ENCODE peak calls at places on chromosomes 5 and 9, in nine cellular contexts. H is HFFc6, A is uterus, B is neural crest cell, I is mesothelial cell of epicardium, Q is ovary, V is AG10803, M is IMR-90, F is HepG2. X is an unnamed sample.

GRCh38 chr9:2302606-2303005 is 287.5 kb downstream of the SMARCA2 start:
- DNase-seq in B (no peak), F (no peak), H (no peak), A (no peak), V (no peak), I (no peak), M (no peak), Q (no peak), X (no peak)

GRCh38 chr9:34334337-34334824 is 5.0 kb downstream of the NUDT2 start:
- DNase-seq in A (no peak), F (peak), I (no peak), Q (no peak), H (no peak), B (peak), V (peak), M (peak), X (no peak)

GRCh38 chr5:10209004-10209403 is 40.7 kb downstream of the ATPSCKMT start:
- DNase-seq in F (no peak), A (no peak), B (no peak), Q (no peak), V (no peak), H (no peak), I (no peak), M (no peak), X (no peak)

GRCh38 chr5:99058466-99058865 is 129.7 kb upstream of the CHD1 start:
- DNase-seq in F (no peak), H (peak), M (peak), I (no peak), B (no peak), A (no peak), Q (no peak), V (peak), X (no peak)

GRCh38 chr5:106415541-106415940 is 1255.2 kb downstream of the EFNA5 start:
- DNase-seq in I (no peak), V (peak), A (no peak), B (no peak), F (no peak), M (peak), H (no peak), Q (no peak), X (no peak)

GRCh38 chr9:79799691-79800345 is 228.1 kb downstream of the TLE4 start:
- DNase-seq in Q (no peak), B (no peak), M (no peak), F (peak), V (no peak), I (no peak), H (no peak), A (no peak), X (no peak)

GRCh38 chr9:18072967-18073366 is 401.0 kb upstream of the ADAMTSL1 start:
- DNase-seq in A (peak), I (no peak), Q (no peak), M (no peak), B (no peak), H (no peak), V (peak), F (no peak), X (no peak)

GRCh38 chr5:11687498-11687897 is 216.7 kb downstream of the CTNND2 start:
- DNase-seq in I (no peak), F (no peak), V (no peak), M (no peak), H (no peak), A (no peak), Q (no peak), B (no peak), X (no peak)

GRCh38 chr5:131262953-131263541 is 806 bp upstream of the CDC42SE2 start:
- DNase-seq in H (peak), F (no peak), M (no peak), Q (peak), V (no peak), B (no peak), I (no peak), A (no peak), X (no peak)

GRCh38 chr5:151221574-151221973 is 2.3 kb downstream of the CCDC69 start:
- DNase-seq in Q (no peak), H (no peak), A (no peak), V (no peak), M (peak), I (no peak), B (no peak), F (no peak), X (no peak)

GRCh38 chr9:134055981-134056461 is 11.8 kb downstream of the BRD3 start:
- DNase-seq in I (peak), F (no peak), Q (peak), A (peak), H (peak), M (peak), B (no peak), V (peak), X (no peak)

GRCh38 chr9:83441390-83441789 is 96.8 kb downstream of the FRMD3 start:
- DNase-seq in H (no peak), I (no peak), M (no peak), A (peak), F (no peak), Q (no peak), V (peak), B (no peak), X (no peak)

GRCh38 chr9:22307013-22307711 is 139.5 kb upstream of the DMRTA1 start:
- DNase-seq in M (peak), V (peak), Q (no peak), H (peak), A (no peak), I (no peak), B (peak), F (peak), X (peak)

GRCh38 chr9:114179516-114179915 is 24.2 kb downstream of the COL27A1 start:
- DNase-seq in M (no peak), H (no peak), A (no peak), Q (no peak), B (no peak), V (no peak), I (no peak), F (no peak), X (no peak)

GRCh38 chr5:125750538-125751186 is 672.5 kb upstream of the GRAMD2B start:
- DNase-seq in H (no peak), Q (no peak), M (no peak), B (no peak), A (no peak), I (no peak), F (no peak), V (no peak), X (no peak)

GRCh38 chr9:76796296-76796695 is 32.1 kb downstream of the PCA3 start:
- DNase-seq in V (no peak), I (no peak), Q (no peak), H (no peak), F (no peak), M (no peak), A (no peak), B (no peak), X (no peak)

GRCh38 chr5:123752576-123752975 is 240.6 kb downstream of the CSNK1G3 start:
- DNase-seq in I (no peak), A (no peak), M (peak), F (no peak), V (peak), Q (no peak), H (peak), B (no peak), X (no peak)

GRCh38 chr9:12627091-12627490 is 66.1 kb upstream of the TYRP1 start:
- DNase-seq in M (no peak), H (no peak), I (no peak), Q (no peak), F (no peak), A (no peak), V (no peak), B (no peak), X (no peak)

GRCh38 chr5:132753135-132753987 is 6.1 kb downstream of the CCNI2 start:
- DNase-seq in F (peak), Q (no peak), M (no peak), V (no peak), B (no peak), I (no peak), H (no peak), A (no peak), X (no peak)

GRCh38 chr9:94593459-94594345 is at the start of gene FBP2:
- DNase-seq in A (no peak), Q (no peak), B (no peak), I (no peak), V (no peak), M (no peak), F (no peak), H (no peak), X (no peak)

GRCh38 chr9:6689893-6690634 is 44.5 kb upstream of the GLDC start:
- DNase-seq in F (no peak), B (no peak), V (no peak), Q (no peak), A (no peak), H (no peak), I (no peak), M (no peak), X (no peak)

GRCh38 chr5:74035521-74035937 is 409.5 kb downstream of the ARHGEF28 start:
- DNase-seq in H (peak), I (no peak), V (peak), B (no peak), M (peak), A (peak), F (peak), Q (peak), X (peak)

GRCh38 chr5:62030326-62030725 is 275.7 kb upstream of the KIF2A start:
- DNase-seq in V (no peak), A (no peak), F (no peak), Q (no peak), M (no peak), B (no peak), H (no peak), I (no peak), X (no peak)

GRCh38 chr5:1442222-1443144 is 2.8 kb downstream of the SLC6A3 start:
- DNase-seq in Q (no peak), I (no peak), M (no peak), H (no peak), V (no peak), B (no peak), F (no peak), A (no peak), X (no peak)

GRCh38 chr9:130835441-130836298 is 616 bp downstream of the ABL1 start:
- DNase-seq in I (peak), V (peak), B (peak), F (no peak), H (no peak), M (peak), A (no peak), Q (peak), X (peak)

GRCh38 chr9:130988905-130989304 is 20.1 kb upstream of the LAMC3 start:
- DNase-seq in H (no peak), I (no peak), B (no peak), F (no peak), V (no peak), A (no peak), Q (no peak), M (no peak), X (no peak)

GRCh38 chr5:160397492-160397891 is 2.4 kb downstream of the FAM200C start:
- DNase-seq in Q (no peak), A (no peak), I (no peak), B (no peak), F (no peak), V (no peak), H (no peak), M (no peak), X (no peak)

GRCh38 chr5:6905423-6905822 is 192.2 kb downstream of the TENT4A start:
- DNase-seq in I (no peak), M (no peak), B (no peak), V (peak), H (no peak), A (no peak), F (no peak), Q (no peak), X (no peak)

GRCh38 chr9:124444166-124444565 is 6.1 kb upstream of the ADGRD2 start:
- DNase-seq in Q (no peak), F (no peak), B (no peak), I (no peak), V (no peak), A (no peak), H (no peak), M (no peak), X (no peak)

GRCh38 chr5:93163010-93163663 is 417.9 kb downstream of the NR2F1-AS1 start:
- DNase-seq in I (no peak), B (no peak), Q (no peak), F (no peak), A (no peak), H (peak), V (peak), M (peak), X (no peak)

GRCh38 chr9:76863832-76864231 is 42.1 kb downstream of the PRUNE2 start:
- DNase-seq in B (no peak), H (no peak), Q (no peak), V (no peak), A (no peak), M (no peak), I (no peak), F (no peak), X (no peak)

GRCh38 chr9:6870149-6870548 is 112.4 kb downstream of the KDM4C start:
- DNase-seq in M (no peak), V (no peak), B (no peak), F (no peak), H (no peak), Q (no peak), A (no peak), I (no peak), X (no peak)

GRCh38 chr9:137630126-137630525 is 11.3 kb downstream of the EHMT1 start:
- DNase-seq in I (no peak), Q (no peak), B (no peak), H (no peak), A (no peak), V (no peak), F (no peak), M (peak), X (no peak)

GRCh38 chr9:130815242-130815808 is 19.7 kb upstream of the ABL1 start:
- DNase-seq in B (no peak), M (no peak), I (no peak), A (no peak), Q (no peak), V (no peak), F (no peak), H (no peak), X (no peak)

GRCh38 chr5:34684281-34684979 is 28.3 kb downstream of the RAI14 start:
- DNase-seq in F (peak), I (no peak), M (peak), H (peak), A (no peak), B (peak), Q (no peak), V (peak), X (peak)

GRCh38 chr9:122562134-122562760 is 9.3 kb downstream of the OR1N2 start:
- DNase-seq in A (no peak), Q (no peak), V (no peak), F (no peak), H (no peak), M (no peak), B (no peak), I (no peak), X (no peak)

GRCh38 chr5:17315710-17316221 is 98.3 kb downstream of the BASP1 start:
- DNase-seq in I (no peak), A (no peak), V (peak), H (peak), Q (no peak), M (peak), F (no peak), B (no peak), X (no peak)

DNA sequence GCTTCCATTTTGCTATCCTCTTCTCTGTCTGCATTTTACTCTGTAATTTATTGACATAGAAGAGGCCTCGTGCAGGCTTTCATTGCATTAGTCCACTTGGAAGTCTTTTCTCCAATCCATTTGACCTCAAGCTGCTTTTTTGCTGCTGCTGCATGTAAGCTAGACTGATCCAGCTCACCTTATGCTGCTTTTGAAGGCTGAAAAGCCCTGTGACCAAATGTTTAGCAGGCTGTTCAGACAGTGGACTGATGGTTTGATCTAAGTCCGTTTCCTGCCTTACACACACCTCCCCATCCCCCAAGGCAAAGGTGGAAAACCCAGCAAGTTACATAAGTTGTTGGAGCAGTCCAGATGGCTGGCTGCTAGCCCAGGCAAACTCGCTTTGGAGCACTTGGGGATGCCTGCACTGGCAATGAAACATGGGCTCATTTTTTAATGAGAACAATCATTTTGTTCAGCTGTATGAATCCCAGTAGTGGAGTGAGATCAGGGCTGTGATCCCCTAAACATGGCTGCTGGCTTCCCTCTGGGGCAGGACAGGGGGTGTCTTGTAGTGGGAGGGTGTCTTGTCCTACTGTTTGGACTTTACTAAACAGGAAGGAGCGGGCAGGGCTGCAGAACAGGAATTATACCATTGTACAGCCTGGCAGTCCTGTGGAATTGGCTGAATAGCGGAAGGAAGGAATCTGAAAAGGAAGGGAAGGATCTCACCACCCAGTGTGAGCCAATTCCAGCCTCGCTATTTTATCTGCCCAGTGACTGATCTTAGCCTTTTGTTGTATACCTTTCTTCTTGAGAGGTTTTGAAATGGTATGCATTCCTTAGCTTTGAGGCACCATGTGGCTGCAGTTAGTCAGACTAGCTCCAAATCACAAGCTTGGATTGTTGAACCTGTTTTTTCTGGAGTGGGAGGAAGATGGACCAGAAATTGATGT is 212.0 kb downstream of the ARHGAP26 start:
- DNase-seq in A (peak), B (no peak), V (peak), I (no peak), Q (peak), F (peak), M (peak), H (peak), X (no peak)
- TF ChIP-seq CTCF in A (no peak), B (no peak), V (no peak), I (no peak), Q (no peak), F (peak), M (no peak), H (no peak), X (no peak)

DNA sequence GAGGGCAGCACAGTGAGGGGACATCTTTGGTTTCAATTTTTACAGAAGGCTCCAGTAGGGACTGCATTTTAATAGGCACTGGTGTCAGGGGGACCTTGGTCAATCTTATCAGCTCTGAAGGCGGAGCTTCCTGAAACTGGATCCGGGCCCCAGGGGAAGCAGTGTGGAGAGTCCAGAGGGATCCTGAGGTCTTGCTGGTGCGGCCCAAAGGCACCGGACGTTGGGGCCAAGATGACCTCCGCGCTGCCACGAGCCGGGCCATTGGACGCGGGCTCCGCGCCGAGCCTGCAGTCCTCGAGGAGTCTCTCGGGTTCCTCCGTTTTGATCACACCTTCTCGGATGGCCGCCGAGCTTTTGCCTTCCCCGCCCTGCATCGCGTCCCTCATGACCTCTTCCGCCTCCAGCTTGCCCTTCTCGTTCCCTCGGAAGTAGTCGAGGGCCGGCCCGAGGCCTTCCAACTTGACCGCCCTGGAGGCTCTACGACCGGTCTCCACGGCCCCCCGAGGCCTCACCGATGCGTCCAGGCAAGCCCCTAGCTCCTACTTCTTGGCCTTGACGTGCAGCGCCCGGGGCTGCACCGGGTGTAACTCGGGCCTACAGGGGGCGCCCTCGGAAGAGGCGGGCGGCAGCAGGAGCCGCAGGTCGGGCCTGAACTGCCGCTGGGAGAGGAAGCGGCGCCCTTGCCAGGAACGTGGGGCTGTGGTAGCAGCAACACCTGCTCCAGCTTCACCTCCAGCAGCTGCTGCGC is 18.8 kb downstream of the C5orf52 start:
- DNase-seq in Q (no peak), B (no peak), V (peak), A (no peak), F (no peak), H (no peak), M (no peak), I (no peak), X (no peak)
- TF ChIP-seq CTCF in Q (no peak), B (no peak), V (peak), A (no peak), F (no peak), H (peak), M (no peak), I (no peak), X (no peak)

DNA sequence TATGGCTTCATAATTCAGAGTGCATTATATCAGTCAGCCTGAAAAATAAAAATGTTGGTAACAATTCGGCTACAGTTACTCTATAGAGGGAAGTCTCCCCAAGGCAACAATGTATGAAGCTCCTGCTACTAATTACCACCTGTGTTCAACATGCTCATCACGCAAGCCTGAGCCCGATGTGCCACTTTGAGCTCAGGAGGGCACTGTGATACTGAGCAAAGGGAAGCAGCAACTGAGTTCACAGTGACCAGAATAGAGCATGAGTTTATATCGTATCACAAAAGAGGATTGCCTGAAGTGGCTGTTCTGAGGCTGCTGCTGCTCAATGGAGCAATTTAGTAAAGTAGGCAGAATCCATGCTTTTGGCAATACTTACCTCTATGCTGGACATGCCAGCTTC is 202.0 kb upstream of the HAPLN1 start:
- DNase-seq in A (no peak), Q (no peak), V (no peak), M (no peak), H (no peak), B (no peak), I (no peak), F (no peak), X (no peak)
- TF ChIP-seq CTCF in A (no peak), Q (no peak), V (no peak), M (no peak), H (no peak), B (no peak), I (no peak), F (no peak), X (no peak)

DNA sequence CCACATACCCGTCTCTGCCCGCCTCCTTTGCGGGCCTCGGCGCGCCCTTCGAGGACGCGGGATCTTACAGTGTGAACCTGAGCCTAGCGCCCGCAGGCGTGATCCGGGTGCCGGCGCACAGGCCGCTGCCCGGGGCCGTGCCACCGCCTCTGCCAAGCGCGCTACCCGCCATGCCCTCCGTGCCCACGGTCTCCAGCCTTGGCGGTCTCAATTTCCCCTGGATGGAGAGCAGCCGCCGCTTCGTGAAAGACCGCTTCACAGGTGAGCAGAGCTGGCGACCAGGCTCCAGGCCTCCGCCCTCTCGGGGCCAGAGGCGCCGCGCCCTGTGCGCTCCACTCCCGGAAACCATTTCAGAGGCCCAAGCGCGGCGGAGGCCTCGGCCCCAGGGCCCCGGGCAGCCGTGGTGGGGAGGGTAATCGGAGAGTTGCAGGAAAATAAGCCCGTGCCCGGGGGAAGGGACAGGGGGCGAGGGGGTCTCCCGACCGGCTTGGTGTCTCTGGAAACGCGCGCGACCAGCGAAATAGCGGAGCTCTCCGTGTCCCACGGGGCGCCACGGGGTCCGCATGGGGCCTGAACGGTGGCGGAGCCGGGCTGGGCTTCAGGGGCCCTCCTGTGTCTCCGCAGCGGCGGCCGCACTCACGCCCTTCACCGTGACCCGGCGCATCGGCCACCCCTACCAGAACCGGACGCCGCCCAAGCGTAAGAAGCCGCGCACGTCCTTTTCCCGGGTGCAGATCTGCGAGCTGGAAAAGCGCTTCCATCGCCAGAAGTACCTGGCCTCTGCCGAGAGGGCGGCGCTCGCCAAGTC is 682 bp downstream of the TLX3 start:
- DNase-seq in M (no peak), A (no peak), V (no peak), B (no peak), Q (no peak), F (no peak), I (no peak), H (no peak), X (peak)
- TF ChIP-seq CTCF in M (peak), A (no peak), V (peak), B (peak), Q (no peak), F (no peak), I (peak), H (peak), X (peak)